ENCODE peak calls at places on chromosome 6, in five cellular contexts. B is fibroblast of pulmonary artery; Z is effector memory CD8-positive, alpha-beta T cell; E is mesothelial cell of epicardium; P is AG09309. I is an unnamed sample.
A peak's percentile ranks its signal among the peaks of the same experiment; 100 is the strongest.

GRCh38 chr6:135193221-135193620 is 12.1 kb downstream of the MYB start:
- DNase-seq in Z (no peak), B (no peak), P (no peak), E (no peak), I (no peak)

GRCh38 chr6:67883500-67884366 is 751.3 kb upstream of the ADGRB3 start:
- DNase-seq in Z (no peak), E (no peak), B (no peak), P (no peak), I (no peak)

GRCh38 chr6:8014947-8015346 is 49.2 kb downstream of the BLOC1S5 start:
- DNase-seq in P (no peak), Z (no peak), E (no peak), B (no peak), I (no peak)

GRCh38 chr6:111576302-111576701 is 29.4 kb downstream of the TRAF3IP2 start:
- DNase-seq in Z (no peak), P (no peak), E (no peak), B (no peak), I (no peak)

GRCh38 chr6:70538364-70538763 is 28.4 kb upstream of the SDHAF4 start:
- DNase-seq in P (no peak), E (no peak), B (no peak), Z (no peak), I (no peak)

GRCh38 chr6:149482542-149483261 is 2.1 kb downstream of the ZC3H12D start:
- DNase-seq in Z (no peak), E (no peak), P (no peak), B (no peak), I (no peak)

GRCh38 chr6:70051197-70051596 is 184.8 kb downstream of the COL19A1 start:
- DNase-seq in B (no peak), E (no peak), Z (no peak), P (no peak), I (no peak)

GRCh38 chr6:99225172-99225571 is 124.3 kb downstream of the FAXC start:
- DNase-seq in Z (no peak), B (no peak), P (no peak), E (no peak), I (no peak)

GRCh38 chr6:17865798-17866725 is 121.4 kb downstream of the KIF13A start:
- DNase-seq in Z (no peak), E (no peak), P (peak; percentile 76), B (peak; percentile 90), I (no peak)

GRCh38 chr6:134543128-134543527 is 225.2 kb upstream of the SGK1 start:
- DNase-seq in B (no peak), E (no peak), P (no peak), Z (no peak), I (no peak)

GRCh38 chr6:89217308-89217999 is at the start of gene GABRR1:
- DNase-seq in B (no peak), P (no peak), E (no peak), Z (no peak), I (no peak)

GRCh38 chr6:88910922-88911778 is 52.3 kb downstream of the RNGTT start:
- DNase-seq in Z (no peak), B (peak; percentile 10), P (no peak), E (no peak), I (no peak)

GRCh38 chr6:33320315-33321181 is 3.0 kb upstream of the ZBTB22 start:
- DNase-seq in E (no peak), P (no peak), B (peak; percentile 93), Z (no peak), I (no peak)

GRCh38 chr6:150372051-150372450 is 3.2 kb downstream of the IYD start:
- DNase-seq in Z (no peak), E (no peak), B (no peak), P (no peak), I (no peak)

GRCh38 chr6:10725716-10726115 is 2.8 kb downstream of the TMEM14C start:
- DNase-seq in B (no peak), P (no peak), E (no peak), Z (no peak), I (no peak)

GRCh38 chr6:142374965-142375733 is 73.3 kb downstream of the ADGRG6 start:
- DNase-seq in B (peak; percentile 85), Z (no peak), P (peak; percentile 73), E (no peak), I (no peak)

GRCh38 chr6:12369781-12370262 is 79.7 kb downstream of the EDN1 start:
- DNase-seq in E (no peak), B (no peak), Z (no peak), P (no peak), I (no peak)

GRCh38 chr6:133244502-133244901 is 3.3 kb downstream of the EYA4 start:
- DNase-seq in P (no peak), B (no peak), Z (no peak), E (no peak), I (no peak)

GRCh38 chr6:38306915-38307314 is 332.8 kb downstream of the BTBD9 start:
- DNase-seq in E (no peak), Z (no peak), B (no peak), P (no peak), I (no peak)

GRCh38 chr6:170063851-170064617 is 226.8 kb downstream of the DLL1 start:
- DNase-seq in Z (no peak), B (no peak), P (no peak), E (peak; percentile 54), I (no peak)

GRCh38 chr6:160238786-160239751 is 19.6 kb downstream of the SLC22A2 start:
- DNase-seq in E (no peak), Z (no peak), P (no peak), B (peak; percentile 27), I (no peak)

GRCh38 chr6:133340557-133340956 is 99.4 kb downstream of the EYA4 start:
- DNase-seq in P (no peak), B (peak; percentile 64), E (no peak), Z (no peak), I (no peak)

GRCh38 chr6:159305159-159305558 is 136.0 kb downstream of the FNDC1 start:
- DNase-seq in B (no peak), Z (no peak), E (no peak), P (no peak), I (no peak)

GRCh38 chr6:4608361-4609115 is 167.7 kb upstream of the CDYL start:
- DNase-seq in P (no peak), E (no peak), Z (no peak), B (no peak), I (no peak)

I was measured in T-helper 22 cell.